ENCODE peak calls at places on chromosome 7, in ten cellular contexts. One of them, this sample, is unnamed.

GRCh38 chr7:1078519-1078918 is 9.4 kb upstream of the GPER1 start:
- DNase-seq in stimulated activated CD4-positive, alpha-beta T cell treated with anti-CD3 and anti-CD28 coated beads, TNF-alpha, amount 100 ng/mL, for 1 hour: no peak
- DNase-seq in MCF 10A: no peak
- DNase-seq in T follicular helper cell: no peak
- DNase-seq in stimulated activated CD8-positive, alpha-beta memory T cell treated with anti-CD3 and anti-CD28 coated beads, Interleukin-12 subunit alpha, Interleukin-12 subunit beta, amount 100 ng/mL, for 1 hour: no peak
- DNase-seq in brain microvascular endothelial cell: no peak
- DNase-seq in DMS153: no peak
- DNase-seq in EH: no peak
- DNase-seq in A549: no peak
- DNase-seq in HTR-8/SVneo: no peak
- DNase-seq in this sample: no peak

GRCh38 chr7:70098905-70099672 is 500.8 kb downstream of the AUTS2 start:
- DNase-seq in stimulated activated CD4-positive, alpha-beta T cell treated with anti-CD3 and anti-CD28 coated beads, TNF-alpha, amount 100 ng/mL, for 1 hour: no peak
- DNase-seq in MCF 10A: no peak
- DNase-seq in T follicular helper cell: no peak
- DNase-seq in stimulated activated CD8-positive, alpha-beta memory T cell treated with anti-CD3 and anti-CD28 coated beads, Interleukin-12 subunit alpha, Interleukin-12 subunit beta, amount 100 ng/mL, for 1 hour: no peak
- DNase-seq in brain microvascular endothelial cell: no peak
- DNase-seq in DMS153: no peak
- DNase-seq in EH: no peak
- DNase-seq in A549: no peak
- DNase-seq in HTR-8/SVneo: no peak
- DNase-seq in this sample: no peak

GRCh38 chr7:50367098-50367497 is 62.6 kb downstream of the IKZF1 start:
- DNase-seq in stimulated activated CD4-positive, alpha-beta T cell treated with anti-CD3 and anti-CD28 coated beads, TNF-alpha, amount 100 ng/mL, for 1 hour: no peak
- DNase-seq in MCF 10A: no peak
- DNase-seq in T follicular helper cell: no peak
- DNase-seq in stimulated activated CD8-positive, alpha-beta memory T cell treated with anti-CD3 and anti-CD28 coated beads, Interleukin-12 subunit alpha, Interleukin-12 subunit beta, amount 100 ng/mL, for 1 hour: no peak
- DNase-seq in brain microvascular endothelial cell: no peak
- DNase-seq in DMS153: no peak
- DNase-seq in EH: no peak
- DNase-seq in A549: no peak
- DNase-seq in HTR-8/SVneo: no peak
- DNase-seq in this sample: no peak

GRCh38 chr7:2934211-2934731 is 90.2 kb upstream of the GNA12 start:
- DNase-seq in stimulated activated CD4-positive, alpha-beta T cell treated with anti-CD3 and anti-CD28 coated beads, TNF-alpha, amount 100 ng/mL, for 1 hour: no peak
- DNase-seq in MCF 10A: peak
- DNase-seq in T follicular helper cell: no peak
- DNase-seq in stimulated activated CD8-positive, alpha-beta memory T cell treated with anti-CD3 and anti-CD28 coated beads, Interleukin-12 subunit alpha, Interleukin-12 subunit beta, amount 100 ng/mL, for 1 hour: no peak
- DNase-seq in brain microvascular endothelial cell: peak
- DNase-seq in DMS153: no peak
- DNase-seq in EH: peak
- DNase-seq in A549: peak
- DNase-seq in HTR-8/SVneo: peak
- DNase-seq in this sample: no peak

GRCh38 chr7:30313348-30313747 is 29.0 kb downstream of the ZNRF2 start:
- DNase-seq in stimulated activated CD4-positive, alpha-beta T cell treated with anti-CD3 and anti-CD28 coated beads, TNF-alpha, amount 100 ng/mL, for 1 hour: no peak
- DNase-seq in MCF 10A: no peak
- DNase-seq in T follicular helper cell: no peak
- DNase-seq in stimulated activated CD8-positive, alpha-beta memory T cell treated with anti-CD3 and anti-CD28 coated beads, Interleukin-12 subunit alpha, Interleukin-12 subunit beta, amount 100 ng/mL, for 1 hour: no peak
- DNase-seq in brain microvascular endothelial cell: no peak
- DNase-seq in DMS153: no peak
- DNase-seq in EH: peak
- DNase-seq in A549: no peak
- DNase-seq in HTR-8/SVneo: no peak
- DNase-seq in this sample: no peak

GRCh38 chr7:4849390-4849789 is 12.4 kb downstream of the PAPOLB start:
- DNase-seq in stimulated activated CD4-positive, alpha-beta T cell treated with anti-CD3 and anti-CD28 coated beads, TNF-alpha, amount 100 ng/mL, for 1 hour: no peak
- DNase-seq in MCF 10A: peak
- DNase-seq in T follicular helper cell: no peak
- DNase-seq in stimulated activated CD8-positive, alpha-beta memory T cell treated with anti-CD3 and anti-CD28 coated beads, Interleukin-12 subunit alpha, Interleukin-12 subunit beta, amount 100 ng/mL, for 1 hour: no peak
- DNase-seq in brain microvascular endothelial cell: peak
- DNase-seq in DMS153: peak
- DNase-seq in EH: peak
- DNase-seq in A549: peak
- DNase-seq in HTR-8/SVneo: peak
- DNase-seq in this sample: no peak

GRCh38 chr7:35823440-35823839 is 22.6 kb downstream of the SEPTIN7 start:
- DNase-seq in stimulated activated CD4-positive, alpha-beta T cell treated with anti-CD3 and anti-CD28 coated beads, TNF-alpha, amount 100 ng/mL, for 1 hour: no peak
- DNase-seq in MCF 10A: no peak
- DNase-seq in T follicular helper cell: no peak
- DNase-seq in stimulated activated CD8-positive, alpha-beta memory T cell treated with anti-CD3 and anti-CD28 coated beads, Interleukin-12 subunit alpha, Interleukin-12 subunit beta, amount 100 ng/mL, for 1 hour: no peak
- DNase-seq in brain microvascular endothelial cell: no peak
- DNase-seq in DMS153: no peak
- DNase-seq in EH: no peak
- DNase-seq in A549: no peak
- DNase-seq in HTR-8/SVneo: no peak
- DNase-seq in this sample: no peak

GRCh38 chr7:3979956-3980643 is 679.0 kb downstream of the SDK1 start:
- DNase-seq in stimulated activated CD4-positive, alpha-beta T cell treated with anti-CD3 and anti-CD28 coated beads, TNF-alpha, amount 100 ng/mL, for 1 hour: no peak
- DNase-seq in MCF 10A: no peak
- DNase-seq in T follicular helper cell: no peak
- DNase-seq in stimulated activated CD8-positive, alpha-beta memory T cell treated with anti-CD3 and anti-CD28 coated beads, Interleukin-12 subunit alpha, Interleukin-12 subunit beta, amount 100 ng/mL, for 1 hour: no peak
- DNase-seq in brain microvascular endothelial cell: peak
- DNase-seq in DMS153: no peak
- DNase-seq in EH: no peak
- DNase-seq in A549: no peak
- DNase-seq in HTR-8/SVneo: peak
- DNase-seq in this sample: no peak

GRCh38 chr7:84162125-84162524 is 32.5 kb downstream of the SEMA3A start:
- DNase-seq in stimulated activated CD4-positive, alpha-beta T cell treated with anti-CD3 and anti-CD28 coated beads, TNF-alpha, amount 100 ng/mL, for 1 hour: no peak
- DNase-seq in MCF 10A: no peak
- DNase-seq in T follicular helper cell: no peak
- DNase-seq in stimulated activated CD8-positive, alpha-beta memory T cell treated with anti-CD3 and anti-CD28 coated beads, Interleukin-12 subunit alpha, Interleukin-12 subunit beta, amount 100 ng/mL, for 1 hour: no peak
- DNase-seq in brain microvascular endothelial cell: no peak
- DNase-seq in DMS153: no peak
- DNase-seq in EH: no peak
- DNase-seq in A549: no peak
- DNase-seq in HTR-8/SVneo: no peak
- DNase-seq in this sample: no peak

GRCh38 chr7:157568785-157569584 is 232.2 kb downstream of the DNAJB6 start:
- DNase-seq in stimulated activated CD4-positive, alpha-beta T cell treated with anti-CD3 and anti-CD28 coated beads, TNF-alpha, amount 100 ng/mL, for 1 hour: peak
- DNase-seq in MCF 10A: no peak
- DNase-seq in T follicular helper cell: peak
- DNase-seq in stimulated activated CD8-positive, alpha-beta memory T cell treated with anti-CD3 and anti-CD28 coated beads, Interleukin-12 subunit alpha, Interleukin-12 subunit beta, amount 100 ng/mL, for 1 hour: peak
- DNase-seq in brain microvascular endothelial cell: peak
- DNase-seq in DMS153: peak
- DNase-seq in EH: no peak
- DNase-seq in A549: no peak
- DNase-seq in HTR-8/SVneo: peak
- DNase-seq in this sample: peak

GRCh38 chr7:34362621-34363020 is 295.4 kb upstream of the NPSR1 start:
- DNase-seq in stimulated activated CD4-positive, alpha-beta T cell treated with anti-CD3 and anti-CD28 coated beads, TNF-alpha, amount 100 ng/mL, for 1 hour: no peak
- DNase-seq in MCF 10A: no peak
- DNase-seq in T follicular helper cell: no peak
- DNase-seq in stimulated activated CD8-positive, alpha-beta memory T cell treated with anti-CD3 and anti-CD28 coated beads, Interleukin-12 subunit alpha, Interleukin-12 subunit beta, amount 100 ng/mL, for 1 hour: no peak
- DNase-seq in brain microvascular endothelial cell: no peak
- DNase-seq in DMS153: no peak
- DNase-seq in EH: no peak
- DNase-seq in A549: no peak
- DNase-seq in HTR-8/SVneo: no peak
- DNase-seq in this sample: no peak

GRCh38 chr7:100590077-100590737 is 4.1 kb downstream of the FBXO24 start:
- DNase-seq in stimulated activated CD4-positive, alpha-beta T cell treated with anti-CD3 and anti-CD28 coated beads, TNF-alpha, amount 100 ng/mL, for 1 hour: no peak
- DNase-seq in MCF 10A: no peak
- DNase-seq in T follicular helper cell: no peak
- DNase-seq in stimulated activated CD8-positive, alpha-beta memory T cell treated with anti-CD3 and anti-CD28 coated beads, Interleukin-12 subunit alpha, Interleukin-12 subunit beta, amount 100 ng/mL, for 1 hour: no peak
- DNase-seq in brain microvascular endothelial cell: no peak
- DNase-seq in DMS153: no peak
- DNase-seq in EH: no peak
- DNase-seq in A549: no peak
- DNase-seq in HTR-8/SVneo: no peak
- DNase-seq in this sample: no peak

GRCh38 chr7:106068986-106069385 is 43.1 kb downstream of the SYPL1 start:
- DNase-seq in stimulated activated CD4-positive, alpha-beta T cell treated with anti-CD3 and anti-CD28 coated beads, TNF-alpha, amount 100 ng/mL, for 1 hour: no peak
- DNase-seq in MCF 10A: peak
- DNase-seq in T follicular helper cell: no peak
- DNase-seq in stimulated activated CD8-positive, alpha-beta memory T cell treated with anti-CD3 and anti-CD28 coated beads, Interleukin-12 subunit alpha, Interleukin-12 subunit beta, amount 100 ng/mL, for 1 hour: no peak
- DNase-seq in brain microvascular endothelial cell: no peak
- DNase-seq in DMS153: no peak
- DNase-seq in EH: peak
- DNase-seq in A549: no peak
- DNase-seq in HTR-8/SVneo: no peak
- DNase-seq in this sample: no peak

GRCh38 chr7:45595809-45596664 is 21.9 kb downstream of the ADCY1 start:
- DNase-seq in stimulated activated CD4-positive, alpha-beta T cell treated with anti-CD3 and anti-CD28 coated beads, TNF-alpha, amount 100 ng/mL, for 1 hour: no peak
- DNase-seq in MCF 10A: no peak
- DNase-seq in T follicular helper cell: no peak
- DNase-seq in stimulated activated CD8-positive, alpha-beta memory T cell treated with anti-CD3 and anti-CD28 coated beads, Interleukin-12 subunit alpha, Interleukin-12 subunit beta, amount 100 ng/mL, for 1 hour: no peak
- DNase-seq in brain microvascular endothelial cell: no peak
- DNase-seq in DMS153: no peak
- DNase-seq in EH: no peak
- DNase-seq in A549: no peak
- DNase-seq in HTR-8/SVneo: no peak
- DNase-seq in this sample: no peak

GRCh38 chr7:157379493-157379892 is 42.7 kb downstream of the DNAJB6 start:
- DNase-seq in stimulated activated CD4-positive, alpha-beta T cell treated with anti-CD3 and anti-CD28 coated beads, TNF-alpha, amount 100 ng/mL, for 1 hour: no peak
- DNase-seq in MCF 10A: no peak
- DNase-seq in T follicular helper cell: no peak
- DNase-seq in stimulated activated CD8-positive, alpha-beta memory T cell treated with anti-CD3 and anti-CD28 coated beads, Interleukin-12 subunit alpha, Interleukin-12 subunit beta, amount 100 ng/mL, for 1 hour: no peak
- DNase-seq in brain microvascular endothelial cell: no peak
- DNase-seq in DMS153: no peak
- DNase-seq in EH: no peak
- DNase-seq in A549: no peak
- DNase-seq in HTR-8/SVneo: no peak
- DNase-seq in this sample: no peak

GRCh38 chr7:129394982-129395906 is 39.0 kb upstream of the STRIP2 start:
- DNase-seq in stimulated activated CD4-positive, alpha-beta T cell treated with anti-CD3 and anti-CD28 coated beads, TNF-alpha, amount 100 ng/mL, for 1 hour: no peak
- DNase-seq in MCF 10A: no peak
- DNase-seq in T follicular helper cell: no peak
- DNase-seq in stimulated activated CD8-positive, alpha-beta memory T cell treated with anti-CD3 and anti-CD28 coated beads, Interleukin-12 subunit alpha, Interleukin-12 subunit beta, amount 100 ng/mL, for 1 hour: no peak
- DNase-seq in brain microvascular endothelial cell: no peak
- DNase-seq in DMS153: no peak
- DNase-seq in EH: no peak
- DNase-seq in A549: no peak
- DNase-seq in HTR-8/SVneo: no peak
- DNase-seq in this sample: no peak

GRCh38 chr7:45884136-45884535 is 4.2 kb upstream of the IGFBP1 start:
- DNase-seq in stimulated activated CD4-positive, alpha-beta T cell treated with anti-CD3 and anti-CD28 coated beads, TNF-alpha, amount 100 ng/mL, for 1 hour: no peak
- DNase-seq in MCF 10A: no peak
- DNase-seq in T follicular helper cell: no peak
- DNase-seq in stimulated activated CD8-positive, alpha-beta memory T cell treated with anti-CD3 and anti-CD28 coated beads, Interleukin-12 subunit alpha, Interleukin-12 subunit beta, amount 100 ng/mL, for 1 hour: no peak
- DNase-seq in brain microvascular endothelial cell: no peak
- DNase-seq in DMS153: no peak
- DNase-seq in EH: no peak
- DNase-seq in A549: no peak
- DNase-seq in HTR-8/SVneo: no peak
- DNase-seq in this sample: no peak

GRCh38 chr7:46835556-46835955 is 746.4 kb downstream of the TNS3 start:
- DNase-seq in stimulated activated CD4-positive, alpha-beta T cell treated with anti-CD3 and anti-CD28 coated beads, TNF-alpha, amount 100 ng/mL, for 1 hour: no peak
- DNase-seq in MCF 10A: no peak
- DNase-seq in T follicular helper cell: no peak
- DNase-seq in stimulated activated CD8-positive, alpha-beta memory T cell treated with anti-CD3 and anti-CD28 coated beads, Interleukin-12 subunit alpha, Interleukin-12 subunit beta, amount 100 ng/mL, for 1 hour: no peak
- DNase-seq in brain microvascular endothelial cell: peak
- DNase-seq in DMS153: no peak
- DNase-seq in EH: peak
- DNase-seq in A549: no peak
- DNase-seq in HTR-8/SVneo: no peak
- DNase-seq in this sample: no peak

GRCh38 chr7:69534461-69535041 is 63.7 kb upstream of the AUTS2 start:
- DNase-seq in stimulated activated CD4-positive, alpha-beta T cell treated with anti-CD3 and anti-CD28 coated beads, TNF-alpha, amount 100 ng/mL, for 1 hour: no peak
- DNase-seq in MCF 10A: no peak
- DNase-seq in T follicular helper cell: no peak
- DNase-seq in stimulated activated CD8-positive, alpha-beta memory T cell treated with anti-CD3 and anti-CD28 coated beads, Interleukin-12 subunit alpha, Interleukin-12 subunit beta, amount 100 ng/mL, for 1 hour: no peak
- DNase-seq in brain microvascular endothelial cell: no peak
- DNase-seq in DMS153: no peak
- DNase-seq in EH: no peak
- DNase-seq in A549: no peak
- DNase-seq in HTR-8/SVneo: no peak
- DNase-seq in this sample: no peak

GRCh38 chr7:116028808-116029207 is 1.8 kb downstream of the TFEC start:
- DNase-seq in stimulated activated CD4-positive, alpha-beta T cell treated with anti-CD3 and anti-CD28 coated beads, TNF-alpha, amount 100 ng/mL, for 1 hour: no peak
- DNase-seq in MCF 10A: no peak
- DNase-seq in T follicular helper cell: no peak
- DNase-seq in stimulated activated CD8-positive, alpha-beta memory T cell treated with anti-CD3 and anti-CD28 coated beads, Interleukin-12 subunit alpha, Interleukin-12 subunit beta, amount 100 ng/mL, for 1 hour: no peak
- DNase-seq in brain microvascular endothelial cell: no peak
- DNase-seq in DMS153: no peak
- DNase-seq in EH: no peak
- DNase-seq in A549: no peak
- DNase-seq in HTR-8/SVneo: no peak
- DNase-seq in this sample: no peak

GRCh38 chr7:118013252-118014010 is 140.2 kb upstream of the CTTNBP2 start:
- DNase-seq in stimulated activated CD4-positive, alpha-beta T cell treated with anti-CD3 and anti-CD28 coated beads, TNF-alpha, amount 100 ng/mL, for 1 hour: no peak
- DNase-seq in MCF 10A: no peak
- DNase-seq in T follicular helper cell: no peak
- DNase-seq in stimulated activated CD8-positive, alpha-beta memory T cell treated with anti-CD3 and anti-CD28 coated beads, Interleukin-12 subunit alpha, Interleukin-12 subunit beta, amount 100 ng/mL, for 1 hour: no peak
- DNase-seq in brain microvascular endothelial cell: no peak
- DNase-seq in DMS153: no peak
- DNase-seq in EH: no peak
- DNase-seq in A549: no peak
- DNase-seq in HTR-8/SVneo: no peak
- DNase-seq in this sample: no peak

This sample was measured in activated T-cell treated with anti-CD3 and anti-CD28 coated beads for 1 hour.